ENCODE peak calls at places on chromosomes 13 and 19, in six cellular contexts. G is GM23338, L is suprapubic skin, D is HCT116, N is spleen, U is HepG2. I is an unnamed sample.

GRCh38 chr13:64749301-64749700 is 2480.8 kb downstream of the PCDH9 start:
- DNase-seq in G (no peak), D (no peak), L (no peak), U (no peak), N (no peak), I (no peak)

GRCh38 chr19:11868188-11868587 is 19.4 kb upstream of the ZNF69 start:
- DNase-seq in G (no peak), D (no peak), U (no peak), N (no peak), L (no peak), I (no peak)

GRCh38 chr13:31807090-31807541 is 67.8 kb downstream of the RXFP2 start:
- DNase-seq in G (no peak), U (no peak), L (no peak), D (no peak), N (no peak), I (no peak)

GRCh38 chr13:110960219-110960618 is 45.4 kb upstream of the ANKRD10 start:
- DNase-seq in D (no peak), L (no peak), N (no peak), U (no peak), G (no peak), I (no peak)

GRCh38 chr13:97295279-97296182 is 73.4 kb downstream of the MBNL2 start:
- DNase-seq in U (no peak), L (no peak), N (no peak), G (no peak), D (no peak), I (peak)

GRCh38 chr19:53102186-53102585 is 1.0 kb downstream of the ZNF160 start:
- DNase-seq in G (no peak), L (no peak), U (no peak), D (no peak), N (no peak), I (no peak)

GRCh38 chr19:13098291-13099072 is 4.2 kb downstream of the LYL1 start:
- DNase-seq in D (no peak), N (peak), L (no peak), U (no peak), G (peak), I (peak)

GRCh38 chr13:32019612-32020233 is 11.9 kb upstream of the FRY start:
- DNase-seq in N (no peak), D (peak), U (peak), L (no peak), G (peak), I (peak)

GRCh38 chr13:43784491-43784890 is 2.3 kb downstream of the ENOX1 start:
- DNase-seq in G (no peak), U (no peak), D (no peak), L (no peak), N (no peak), I (no peak)

GRCh38 chr13:80141114-80141849 is 199.6 kb downstream of the SPRY2 start:
- DNase-seq in D (no peak), N (no peak), L (no peak), G (no peak), U (no peak), I (peak)

GRCh38 chr13:99501952-99502310 is 659 bp downstream of the TM9SF2 start:
- DNase-seq in D (no peak), L (peak), G (peak), U (no peak), N (no peak), I (peak)

GRCh38 chr19:45640849-45641273 is 1.7 kb upstream of the EML2 start:
- DNase-seq in L (no peak), N (peak), G (peak), U (peak), D (peak), I (no peak)

GRCh38 chr19:18152444-18152816 is 533 bp upstream of the PIK3R2 start:
- DNase-seq in U (peak), D (peak), N (peak), L (peak), G (peak), I (peak)

GRCh38 chr13:21071894-21072293 is 10.5 kb upstream of the LATS2 start:
- DNase-seq in U (no peak), N (no peak), L (no peak), G (no peak), D (no peak), I (no peak)

GRCh38 chr13:29284726-29285125 is 310.8 kb downstream of the SLC7A1 start:
- DNase-seq in N (no peak), D (no peak), L (no peak), U (no peak), G (peak), I (no peak)

GRCh38 chr13:107518292-107518691 is 697.0 kb downstream of the LIG4 start:
- DNase-seq in L (no peak), U (no peak), N (no peak), D (no peak), G (peak), I (peak)

GRCh38 chr13:45299194-45299593 is 41.8 kb downstream of the TPT1 start:
- DNase-seq in G (no peak), U (no peak), L (no peak), N (no peak), D (no peak), I (peak)

GRCh38 chr13:76383671-76384461 is 502.3 kb downstream of the KCTD12 start:
- DNase-seq in G (no peak), N (no peak), L (no peak), D (no peak), U (no peak), I (peak)

GRCh38 chr13:71464673-71465072 is 402.3 kb downstream of the DACH1 start:
- DNase-seq in L (no peak), G (no peak), U (no peak), N (no peak), D (no peak), I (peak)

GRCh38 chr13:51998723-51999471 is 12.4 kb downstream of the ATP7B start:
- DNase-seq in D (no peak), G (peak), L (no peak), U (peak), N (no peak), I (no peak)

GRCh38 chr13:100100115-100100879 is 11.4 kb downstream of the PCCA start:
- DNase-seq in L (no peak), G (no peak), D (no peak), U (peak), N (no peak), I (peak)

GRCh38 chr19:33300016-33300981 is 2.0 kb downstream of the CEBPA start:
- DNase-seq in N (no peak), G (no peak), D (no peak), U (peak), L (no peak), I (no peak)

GRCh38 chr19:46426506-46427162 is 2.1 kb downstream of the PNMA8C start:
- DNase-seq in G (peak), N (peak), D (no peak), L (no peak), U (peak), I (peak)

GRCh38 chr19:40798223-40798996 is 581 bp upstream of the EGLN2 start:
- DNase-seq in U (peak), N (peak), G (peak), D (peak), L (peak), I (peak)

GRCh38 chr13:78430811-78431210 is 172.5 kb downstream of the POU4F1 start:
- DNase-seq in U (no peak), D (no peak), N (no peak), G (no peak), L (no peak), I (no peak)

GRCh38 chr19:823565-824121 is 1.9 kb upstream of the PLPPR3 start:
- DNase-seq in G (no peak), N (no peak), L (no peak), U (no peak), D (no peak), I (no peak)

GRCh38 chr19:48659768-48660167 is 13.0 kb downstream of the NTN5 start:
- DNase-seq in D (no peak), G (no peak), U (no peak), L (no peak), N (no peak), I (no peak)

GRCh38 chr19:2424686-2425621 is 2.4 kb downstream of the TIMM13 start:
- DNase-seq in D (no peak), G (peak), U (no peak), N (peak), L (no peak), I (peak)

GRCh38 chr13:114309086-114309485 is 5.2 kb upstream of the CHAMP1 start:
- DNase-seq in U (no peak), G (no peak), L (no peak), D (no peak), N (no peak), I (no peak)

GRCh38 chr13:59409211-59409610 is 754.5 kb downstream of the DIAPH3 start:
- DNase-seq in G (peak), N (peak), U (no peak), D (no peak), L (no peak), I (peak)

GRCh38 chr13:20848203-20848602 is 54.3 kb downstream of the XPO4 start:
- DNase-seq in L (no peak), U (no peak), G (no peak), D (no peak), N (no peak), I (no peak)

GRCh38 chr13:42574435-42575311 is 721 bp downstream of the TNFSF11 start:
- DNase-seq in U (no peak), D (no peak), L (no peak), G (peak), N (peak), I (no peak)
- TF ChIP-seq POLR2AphosphoS5 in U (no peak), D (no peak), L (no peak), G (no peak), N (no peak), I (no peak)

DNA sequence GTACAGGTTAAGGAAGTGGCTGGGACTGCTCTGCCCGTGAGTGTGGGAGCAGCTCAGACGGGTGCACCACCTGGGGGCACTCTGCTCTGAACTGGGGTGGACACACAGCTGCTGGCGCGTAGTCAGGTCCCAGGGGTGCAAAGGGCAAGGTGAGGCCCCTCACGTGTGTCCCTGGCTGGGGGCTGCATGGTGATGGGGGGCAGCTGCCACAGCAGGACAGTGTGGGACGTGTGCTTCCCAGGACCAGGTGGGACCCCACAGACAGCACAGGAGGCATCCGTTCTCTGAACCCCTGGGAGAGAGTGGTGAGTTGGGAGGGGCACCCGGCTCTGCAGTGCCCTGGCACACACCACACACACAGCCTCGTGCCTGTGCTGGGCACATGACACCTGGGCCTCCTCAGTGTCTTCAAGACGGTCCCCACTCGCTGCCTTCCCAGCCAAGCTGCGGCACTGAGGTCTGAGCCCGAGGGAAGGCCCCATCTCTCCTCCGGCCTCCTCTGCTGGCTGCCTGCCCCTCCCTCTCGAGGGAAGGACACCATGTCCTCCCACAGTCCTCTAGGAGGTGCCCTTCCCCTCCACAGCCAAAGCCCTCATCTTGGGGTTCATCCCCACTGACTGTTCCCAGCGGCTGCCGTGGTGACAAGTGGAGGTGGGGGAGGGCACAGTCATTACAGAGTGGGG is 24.7 kb downstream of the CILP2 start:
- DNase-seq in N (no peak), D (no peak), U (no peak), L (no peak), G (peak), I (no peak)
- TF ChIP-seq CTCF in N (peak), D (no peak), U (peak), L (no peak), G (peak), I (no peak)

GRCh38 chr19:38650180-38650775 is 2.8 kb downstream of the ACTN4 start:
- DNase-seq in U (no peak), L (no peak), G (no peak), D (no peak), N (no peak), I (no peak)

GRCh38 chr19:38655148-38655824 is 7.8 kb downstream of the ACTN4 start:
- DNase-seq in L (no peak), D (no peak), N (no peak), U (no peak), G (no peak), I (no peak)

GRCh38 chr19:38654478-38655079 is 7.1 kb downstream of the ACTN4 start:
- DNase-seq in U (no peak), L (no peak), N (no peak), G (no peak), D (no peak), I (peak)

GRCh38 chr19:38650911-38651584 is 3.6 kb downstream of the ACTN4 start:
- DNase-seq in L (no peak), U (no peak), D (no peak), N (no peak), G (no peak), I (peak)

GRCh38 chr19:38653028-38653571 is 5.7 kb downstream of the ACTN4 start:
- DNase-seq in N (no peak), L (no peak), D (no peak), U (peak), G (no peak), I (peak)
- TF ChIP-seq POLR2AphosphoS5 in N (no peak), L (no peak), D (no peak), U (no peak), G (no peak), I (no peak)

GRCh38 chr13:63048648-63049047 is 1633.0 kb upstream of the PCDH20 start:
- DNase-seq in N (no peak), U (no peak), L (no peak), G (peak), D (peak), I (no peak)
- TF ChIP-seq CTCF in N (no peak), U (no peak), L (no peak), G (peak), D (peak), I (no peak)

DNA sequence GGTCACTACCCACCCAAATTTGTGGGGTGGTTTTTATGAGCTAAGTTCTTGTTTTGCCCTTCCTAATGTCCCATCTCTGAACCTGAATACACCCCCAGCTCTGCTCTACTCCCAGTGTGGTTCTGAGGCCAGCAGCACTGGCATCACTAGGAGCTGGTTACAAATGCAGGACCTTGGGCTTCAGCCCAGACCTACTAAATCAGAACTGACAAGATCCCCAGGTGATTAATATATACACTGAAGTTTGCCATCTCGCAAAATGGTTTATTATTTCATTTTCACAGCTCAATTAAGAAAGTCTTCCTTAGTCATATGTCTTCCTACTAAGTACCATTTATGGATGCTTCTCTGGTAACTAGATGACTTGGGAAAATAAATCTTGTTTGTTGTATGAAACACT is 67.8 kb downstream of the FOXO1 start:
- DNase-seq in U (no peak), D (no peak), L (no peak), G (no peak), N (no peak), I (no peak)
- TF ChIP-seq POLR2AphosphoS5 in U (no peak), D (no peak), L (no peak), G (no peak), N (no peak), I (no peak)

GRCh38 chr19:31943305-31943704 is 402.1 kb upstream of the ZNF507 start:
- DNase-seq in N (no peak), L (no peak), U (no peak), G (peak), D (no peak), I (no peak)
- TF ChIP-seq CTCF in N (no peak), L (no peak), U (no peak), G (peak), D (no peak), I (no peak)

I was measured in endothelial cell of umbilical vein.